ENCODE peak calls at places on chromosomes 7 and 10, in four cellular contexts. U is HL-60, T is NCI-H1694, C is retina. Q is an unnamed sample.
A peak's percentile ranks its signal among the peaks of the same experiment; 100 is the strongest.

GRCh38 chr7:26202019-26202985 is 757 bp downstream of the CBX3 start:
- DNase-seq in U (peak; percentile 65), T (peak; percentile 21), C (peak; percentile 67), Q (peak; percentile 77)

GRCh38 chr10:110774069-110775021 is 97.4 kb upstream of the PDCD4 start:
- DNase-seq in U (no peak), T (no peak), C (no peak), Q (no peak)

GRCh38 chr10:105840288-105840770 is 1199.2 kb downstream of the SORCS3 start:
- DNase-seq in U (no peak), T (no peak), C (no peak), Q (no peak)

GRCh38 chr10:130898381-130898780 is 413.1 kb downstream of the TCERG1L start:
- DNase-seq in U (no peak), T (no peak), C (no peak), Q (no peak)

GRCh38 chr10:124992462-124993344 is 50.8 kb downstream of the ZRANB1 start:
- DNase-seq in U (peak; percentile 63), T (no peak), C (peak; percentile 53), Q (peak; percentile 78)

GRCh38 chr7:155217629-155218028 is 80.0 kb upstream of the INSIG1 start:
- DNase-seq in U (no peak), T (no peak), C (no peak), Q (no peak)

GRCh38 chr10:132366499-132366898 is 30.5 kb upstream of the PWWP2B start:
- DNase-seq in U (no peak), T (no peak), C (no peak), Q (no peak)

GRCh38 chr7:158303121-158303520 is 284.5 kb downstream of the PTPRN2 start:
- DNase-seq in U (no peak), T (no peak), C (no peak), Q (no peak)

GRCh38 chr7:103637726-103638125 is 191.7 kb upstream of the SLC26A5 start:
- DNase-seq in U (no peak), T (no peak), C (no peak), Q (no peak)

GRCh38 chr7:123916240-123916724 is 8.8 kb upstream of the SPAM1 start:
- DNase-seq in U (no peak), T (peak; percentile 32), C (peak; percentile 6), Q (peak; percentile 60)

GRCh38 chr7:45294559-45294958 is 137.0 kb downstream of the RAMP3 start:
- DNase-seq in U (no peak), T (no peak), C (no peak), Q (no peak)

GRCh38 chr10:32949221-32949678 is 8.8 kb downstream of the ITGB1 start:
- DNase-seq in U (no peak), T (no peak), C (no peak), Q (no peak)

GRCh38 chr7:121575194-121575766 is 179.2 kb upstream of the FAM3C start:
- DNase-seq in U (no peak), T (no peak), C (peak; percentile 43), Q (no peak)

GRCh38 chr7:6228865-6229264 is 43.6 kb downstream of the CYTH3 start:
- DNase-seq in U (peak; percentile 66), T (no peak), C (peak; percentile 23), Q (peak; percentile 90)

GRCh38 chr7:14891289-14891688 is 11.3 kb downstream of the DGKB start:
- DNase-seq in U (no peak), T (no peak), C (no peak), Q (no peak)